ENCODE peak calls at places on chromosome 1, in seven cellular contexts. One of them, this sample, is unnamed.

GRCh38 chr1:6465461-6466005 is 440 bp downstream of the TNFRSF25 start:
- DNase-seq in neural crest cell: no peak
- DNase-seq in left lung: no peak
- DNase-seq in IMR-90: no peak
- DNase-seq in epithelial cell of esophagus: no peak
- DNase-seq in bronchial epithelial cell: no peak
- DNase-seq in thoracic aorta: no peak
- DNase-seq in this sample: no peak

GRCh38 chr1:121519042-121519755 is 334.4 kb downstream of the SRGAP2C start:
- DNase-seq in neural crest cell: peak
- DNase-seq in epithelial cell of esophagus: peak
- DNase-seq in left lung: peak
- DNase-seq in thoracic aorta: no peak
- DNase-seq in IMR-90: no peak
- DNase-seq in bronchial epithelial cell: peak
- DNase-seq in this sample: peak

GRCh38 chr1:116538527-116538926 is 32.3 kb downstream of the CD58 start:
- DNase-seq in neural crest cell: no peak
- DNase-seq in bronchial epithelial cell: peak
- DNase-seq in left lung: no peak
- DNase-seq in epithelial cell of esophagus: peak
- DNase-seq in thoracic aorta: no peak
- DNase-seq in IMR-90: peak
- DNase-seq in this sample: no peak

GRCh38 chr1:2989976-2990375 is 31.3 kb upstream of the ACTRT2 start:
- DNase-seq in bronchial epithelial cell: no peak
- DNase-seq in epithelial cell of esophagus: no peak
- DNase-seq in IMR-90: no peak
- DNase-seq in thoracic aorta: no peak
- DNase-seq in neural crest cell: no peak
- DNase-seq in left lung: peak
- DNase-seq in this sample: no peak

GRCh38 chr1:79741720-79742421 is 735.3 kb upstream of the ADGRL4 start:
- DNase-seq in bronchial epithelial cell: no peak
- DNase-seq in left lung: no peak
- DNase-seq in neural crest cell: no peak
- DNase-seq in thoracic aorta: no peak
- DNase-seq in epithelial cell of esophagus: no peak
- DNase-seq in IMR-90: no peak
- DNase-seq in this sample: no peak

GRCh38 chr1:161274874-161275273 is 16.3 kb downstream of the PCP4L1 start:
- DNase-seq in bronchial epithelial cell: no peak
- DNase-seq in IMR-90: no peak
- DNase-seq in thoracic aorta: no peak
- DNase-seq in epithelial cell of esophagus: no peak
- DNase-seq in neural crest cell: no peak
- DNase-seq in left lung: no peak
- DNase-seq in this sample: no peak

GRCh38 chr1:236142358-236143103 is at the start of gene GPR137B:
- DNase-seq in thoracic aorta: no peak
- DNase-seq in IMR-90: peak
- DNase-seq in left lung: no peak
- DNase-seq in neural crest cell: peak
- DNase-seq in epithelial cell of esophagus: peak
- DNase-seq in bronchial epithelial cell: peak
- DNase-seq in this sample: peak

GRCh38 chr1:227234998-227235405 is 83.3 kb downstream of the CDC42BPA start:
- DNase-seq in bronchial epithelial cell: peak
- DNase-seq in left lung: no peak
- DNase-seq in neural crest cell: peak
- DNase-seq in thoracic aorta: no peak
- DNase-seq in IMR-90: peak
- DNase-seq in epithelial cell of esophagus: peak
- DNase-seq in this sample: no peak

GRCh38 chr1:98981917-98982513 is 22.6 kb downstream of the PLPPR5 start:
- DNase-seq in IMR-90: peak
- DNase-seq in neural crest cell: no peak
- DNase-seq in epithelial cell of esophagus: peak
- DNase-seq in bronchial epithelial cell: peak
- DNase-seq in left lung: no peak
- DNase-seq in thoracic aorta: no peak
- DNase-seq in this sample: no peak

GRCh38 chr1:7993593-7994479 is 32.3 kb downstream of the ERRFI1 start:
- DNase-seq in thoracic aorta: no peak
- DNase-seq in epithelial cell of esophagus: no peak
- DNase-seq in left lung: no peak
- DNase-seq in bronchial epithelial cell: no peak
- DNase-seq in neural crest cell: no peak
- DNase-seq in IMR-90: peak
- DNase-seq in this sample: no peak

GRCh38 chr1:58524353-58524945 is 22.1 kb downstream of the OMA1 start:
- DNase-seq in bronchial epithelial cell: no peak
- DNase-seq in neural crest cell: no peak
- DNase-seq in left lung: no peak
- DNase-seq in thoracic aorta: no peak
- DNase-seq in epithelial cell of esophagus: no peak
- DNase-seq in IMR-90: peak
- DNase-seq in this sample: no peak

GRCh38 chr1:208433086-208433485 is 188.9 kb upstream of the PLXNA2 start:
- DNase-seq in bronchial epithelial cell: peak
- DNase-seq in IMR-90: no peak
- DNase-seq in neural crest cell: no peak
- DNase-seq in thoracic aorta: no peak
- DNase-seq in epithelial cell of esophagus: peak
- DNase-seq in left lung: no peak
- DNase-seq in this sample: no peak

GRCh38 chr1:103583887-103584286 is 12.5 kb downstream of the AMY2B start:
- DNase-seq in IMR-90: no peak
- DNase-seq in epithelial cell of esophagus: no peak
- DNase-seq in neural crest cell: no peak
- DNase-seq in thoracic aorta: no peak
- DNase-seq in bronchial epithelial cell: no peak
- DNase-seq in left lung: no peak
- DNase-seq in this sample: no peak

GRCh38 chr1:245444971-245445370 is 290.2 kb downstream of the KIF26B start:
- DNase-seq in neural crest cell: no peak
- DNase-seq in thoracic aorta: no peak
- DNase-seq in epithelial cell of esophagus: no peak
- DNase-seq in bronchial epithelial cell: no peak
- DNase-seq in IMR-90: no peak
- DNase-seq in left lung: no peak
- DNase-seq in this sample: no peak

GRCh38 chr1:244695937-244696336 is 43.0 kb downstream of the DESI2 start:
- DNase-seq in neural crest cell: no peak
- DNase-seq in thoracic aorta: no peak
- DNase-seq in left lung: no peak
- DNase-seq in bronchial epithelial cell: no peak
- DNase-seq in IMR-90: no peak
- DNase-seq in epithelial cell of esophagus: no peak
- DNase-seq in this sample: no peak

GRCh38 chr1:45196863-45197262 is 9.5 kb downstream of the ZSWIM5 start:
- DNase-seq in epithelial cell of esophagus: no peak
- DNase-seq in IMR-90: no peak
- DNase-seq in thoracic aorta: no peak
- DNase-seq in left lung: no peak
- DNase-seq in neural crest cell: no peak
- DNase-seq in bronchial epithelial cell: no peak
- DNase-seq in this sample: no peak

GRCh38 chr1:158999301-159000069 is 10.2 kb upstream of the IFI16 start:
- DNase-seq in epithelial cell of esophagus: peak
- DNase-seq in neural crest cell: peak
- DNase-seq in left lung: no peak
- DNase-seq in bronchial epithelial cell: peak
- DNase-seq in thoracic aorta: no peak
- DNase-seq in IMR-90: peak
- DNase-seq in this sample: peak

GRCh38 chr1:153505576-153505975 is 30.2 kb downstream of the S100A6 start:
- DNase-seq in epithelial cell of esophagus: no peak
- DNase-seq in thoracic aorta: no peak
- DNase-seq in left lung: no peak
- DNase-seq in IMR-90: peak
- DNase-seq in neural crest cell: no peak
- DNase-seq in bronchial epithelial cell: no peak
- DNase-seq in this sample: no peak

GRCh38 chr1:43367904-43368645 is at the start of gene ELOVL1:
- DNase-seq in thoracic aorta: peak
- DNase-seq in left lung: peak
- DNase-seq in IMR-90: peak
- DNase-seq in neural crest cell: peak
- DNase-seq in bronchial epithelial cell: peak
- DNase-seq in epithelial cell of esophagus: peak
- DNase-seq in this sample: peak
- TF ChIP-seq CTCF in thoracic aorta: no peak
- TF ChIP-seq CTCF in left lung: no peak
- TF ChIP-seq CTCF in IMR-90: peak
- TF ChIP-seq CTCF in neural crest cell: no peak
- TF ChIP-seq CTCF in bronchial epithelial cell: peak
- TF ChIP-seq CTCF in epithelial cell of esophagus: peak
- TF ChIP-seq CTCF in this sample: no peak

DNA sequence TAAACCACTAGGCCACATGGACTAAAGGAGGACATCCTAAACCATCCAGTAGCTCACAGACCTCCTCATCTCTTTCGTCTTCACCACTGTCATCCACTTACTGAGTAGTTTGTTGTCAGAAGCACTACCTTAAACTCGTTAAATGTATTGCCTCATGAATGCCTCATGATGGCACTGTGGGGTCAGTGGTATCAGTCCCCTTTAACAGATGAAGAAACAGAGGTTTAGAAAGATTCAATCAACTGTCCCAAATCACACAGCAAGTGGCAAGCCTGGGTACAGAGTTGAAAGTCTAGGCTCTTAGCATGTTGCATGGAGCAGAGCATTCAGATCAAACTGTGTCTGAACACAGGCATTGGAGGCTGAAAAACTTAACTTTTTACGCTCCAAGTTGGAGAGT is 183.6 kb upstream of the KIAA0040 start:
- DNase-seq in thoracic aorta: no peak
- DNase-seq in left lung: no peak
- DNase-seq in neural crest cell: no peak
- DNase-seq in bronchial epithelial cell: peak
- DNase-seq in epithelial cell of esophagus: peak
- DNase-seq in IMR-90: no peak
- DNase-seq in this sample: no peak
- TF ChIP-seq CTCF in thoracic aorta: no peak
- TF ChIP-seq CTCF in left lung: peak
- TF ChIP-seq CTCF in neural crest cell: peak
- TF ChIP-seq CTCF in bronchial epithelial cell: no peak
- TF ChIP-seq CTCF in epithelial cell of esophagus: peak
- TF ChIP-seq CTCF in IMR-90: no peak
- TF ChIP-seq CTCF in this sample: no peak

DNA sequence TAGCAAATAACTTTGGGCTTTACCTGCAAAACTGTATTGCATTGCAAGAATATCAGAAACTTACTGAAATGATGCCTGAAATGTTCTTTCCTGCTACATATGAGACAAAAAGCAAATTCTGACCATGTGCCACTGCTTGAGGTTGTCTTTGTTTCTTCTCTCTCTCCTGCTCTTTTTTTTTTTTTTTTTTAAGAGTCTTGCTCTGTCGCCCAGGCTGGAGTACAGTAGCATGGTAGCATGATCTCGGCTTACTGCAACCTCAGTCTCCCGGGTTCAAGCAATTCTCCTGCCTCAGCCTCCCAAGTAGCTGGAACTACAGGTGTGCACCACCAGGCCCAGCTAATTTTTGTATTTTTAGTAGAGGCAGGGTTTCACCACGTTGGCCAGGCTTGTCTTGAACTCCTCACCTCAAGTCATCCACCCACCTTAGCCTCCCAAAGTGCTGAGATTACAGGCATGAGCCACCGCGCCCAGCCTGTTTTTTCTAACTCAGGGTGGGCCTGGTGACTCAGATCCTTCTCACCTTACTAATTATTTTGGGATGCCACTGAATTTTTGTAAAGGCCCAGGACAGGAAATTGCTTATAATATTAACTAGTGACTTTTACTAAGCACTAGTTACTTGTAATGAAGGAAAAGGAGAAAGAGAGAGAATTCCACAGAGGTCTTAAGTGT is 35.9 kb downstream of the DNASE2B start:
- DNase-seq in IMR-90: no peak
- DNase-seq in neural crest cell: no peak
- DNase-seq in bronchial epithelial cell: peak
- DNase-seq in left lung: no peak
- DNase-seq in thoracic aorta: no peak
- DNase-seq in epithelial cell of esophagus: peak
- DNase-seq in this sample: no peak
- TF ChIP-seq CTCF in IMR-90: no peak
- TF ChIP-seq CTCF in neural crest cell: peak
- TF ChIP-seq CTCF in bronchial epithelial cell: no peak
- TF ChIP-seq CTCF in left lung: no peak
- TF ChIP-seq CTCF in thoracic aorta: no peak
- TF ChIP-seq CTCF in epithelial cell of esophagus: no peak
- TF ChIP-seq CTCF in this sample: no peak

GRCh38 chr1:177431123-177431522 is 260.4 kb downstream of the BRINP2 start:
- DNase-seq in thoracic aorta: no peak
- DNase-seq in left lung: no peak
- DNase-seq in neural crest cell: no peak
- DNase-seq in bronchial epithelial cell: no peak
- DNase-seq in IMR-90: no peak
- DNase-seq in epithelial cell of esophagus: no peak
- DNase-seq in this sample: no peak

GRCh38 chr1:177429234-177429633 is 258.5 kb downstream of the BRINP2 start:
- DNase-seq in left lung: no peak
- DNase-seq in epithelial cell of esophagus: no peak
- DNase-seq in bronchial epithelial cell: no peak
- DNase-seq in IMR-90: no peak
- DNase-seq in neural crest cell: no peak
- DNase-seq in thoracic aorta: no peak
- DNase-seq in this sample: no peak

DNA sequence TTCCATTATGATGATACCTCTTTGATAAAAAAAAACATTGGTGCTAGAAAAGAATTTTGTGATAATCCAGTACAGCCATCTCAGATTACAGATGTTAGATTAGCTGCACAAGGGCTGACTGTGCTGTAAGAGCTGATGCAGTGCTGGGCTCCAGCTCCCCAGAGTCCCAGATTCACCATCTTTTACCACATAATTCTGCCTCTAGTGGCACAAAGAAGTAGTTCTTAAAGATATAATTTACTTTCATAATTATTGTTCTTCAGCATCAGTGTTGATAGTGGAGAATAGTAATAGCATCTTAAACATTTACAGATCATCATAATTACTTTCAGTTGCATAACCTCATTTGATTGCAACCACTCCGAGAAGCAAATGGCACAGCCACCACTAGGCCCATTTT is 262.1 kb downstream of the BRINP2 start:
- DNase-seq in thoracic aorta: no peak
- DNase-seq in IMR-90: peak
- DNase-seq in bronchial epithelial cell: peak
- DNase-seq in left lung: no peak
- DNase-seq in neural crest cell: no peak
- DNase-seq in epithelial cell of esophagus: peak
- DNase-seq in this sample: no peak
- TF ChIP-seq CTCF in thoracic aorta: no peak
- TF ChIP-seq CTCF in IMR-90: peak
- TF ChIP-seq CTCF in bronchial epithelial cell: peak
- TF ChIP-seq CTCF in left lung: no peak
- TF ChIP-seq CTCF in neural crest cell: peak
- TF ChIP-seq CTCF in epithelial cell of esophagus: peak
- TF ChIP-seq CTCF in this sample: peak

GRCh38 chr1:71343686-71344416 is 263.0 kb upstream of the ZRANB2 start:
- DNase-seq in thoracic aorta: no peak
- DNase-seq in neural crest cell: no peak
- DNase-seq in left lung: no peak
- DNase-seq in bronchial epithelial cell: peak
- DNase-seq in IMR-90: no peak
- DNase-seq in epithelial cell of esophagus: peak
- DNase-seq in this sample: no peak
- TF ChIP-seq CTCF in thoracic aorta: no peak
- TF ChIP-seq CTCF in neural crest cell: peak
- TF ChIP-seq CTCF in left lung: no peak
- TF ChIP-seq CTCF in bronchial epithelial cell: no peak
- TF ChIP-seq CTCF in IMR-90: no peak
- TF ChIP-seq CTCF in epithelial cell of esophagus: peak
- TF ChIP-seq CTCF in this sample: peak

This sample was measured in mesothelial cell of epicardium.